ENCODE peak calls at places on chromosome X, in five cellular contexts. X is dorsolateral prefrontal cortex, H is activated T-cell treated with anti-CD3 and anti-CD28 coated beads for 1 hour, B is memory B cell, F is A549. U is an unnamed sample.

GRCh38 chrX:41923925-41924693 is 755 bp upstream of the CASK start:
- DNase-seq in X (peak; percentile 12), H (peak; percentile 9), B (peak; percentile 1), F (peak; percentile 68), U (peak; percentile 60)

GRCh38 chrX:17846045-17846444 is 15.1 kb downstream of the RAI2 start:
- DNase-seq in X (no peak), H (no peak), B (no peak), F (no peak), U (no peak)

GRCh38 chrX:97446298-97446882 is 562.7 kb downstream of the RPA4 start:
- DNase-seq in X (no peak), H (no peak), B (no peak), F (no peak), U (no peak)

GRCh38 chrX:63656871-63657580 is 128.0 kb downstream of the ARHGEF9 start:
- DNase-seq in X (no peak), H (no peak), B (no peak), F (no peak), U (no peak)

GRCh38 chrX:150966742-150967141 is 16.4 kb upstream of the HMGB3 start:
- DNase-seq in X (no peak), H (no peak), B (no peak), F (no peak), U (no peak)

GRCh38 chrX:108001218-108001814 is 19.1 kb upstream of the TEX13B start:
- DNase-seq in X (no peak), H (no peak), B (no peak), F (peak; percentile 70), U (peak; percentile 51)

GRCh38 chrX:119194631-119195030 is 41.5 kb upstream of the PGRMC1 start:
- DNase-seq in X (no peak), H (no peak), B (no peak), F (peak; percentile 30), U (no peak)

GRCh38 chrX:63750846-63751245 is 34.2 kb downstream of the ARHGEF9 start:
- DNase-seq in X (no peak), H (no peak), B (no peak), F (no peak), U (no peak)

GRCh38 chrX:148517191-148517590 is 16.8 kb downstream of the AFF2 start:
- DNase-seq in X (no peak), H (no peak), B (no peak), F (no peak), U (no peak)

GRCh38 chrX:153966841-153967535 is 4.6 kb downstream of the HCFC1 start:
- DNase-seq in X (no peak), H (no peak), B (no peak), F (no peak), U (no peak)

GRCh38 chrX:335758-336155 is 17.2 kb upstream of the GTPBP6 start:
- DNase-seq in X (no peak), H (no peak), B (no peak), F (no peak), U (no peak)

GRCh38 chrX:51035746-51036145 is 125.2 kb downstream of the BMP15 start:
- DNase-seq in X (no peak), H (no peak), B (no peak), F (no peak), U (no peak)

GRCh38 chrX:9476810-9477575 is 12.1 kb downstream of the TBL1X start:
- DNase-seq in X (no peak), H (no peak), B (no peak), F (no peak), U (no peak)

GRCh38 chrX:136259543-136259942 is 8.3 kb upstream of the MAP7D3 start:
- DNase-seq in X (no peak), H (no peak), B (no peak), F (no peak), U (no peak)

GRCh38 chrX:48703642-48704481 is 7.3 kb downstream of the SUV39H1 start:
- DNase-seq in X (no peak), H (no peak), B (no peak), F (peak; percentile 22), U (peak; percentile 25)

GRCh38 chrX:15158736-15159406 is 111.0 kb downstream of the ASB9 start:
- DNase-seq in X (no peak), H (no peak), B (no peak), F (peak; percentile 2), U (no peak)

GRCh38 chrX:114049063-114049462 is 534.8 kb upstream of the HTR2C start:
- DNase-seq in X (no peak), H (no peak), B (no peak), F (no peak), U (no peak)

U was measured in LoVo.